ENCODE peak calls at places on chromosomes 4 and X, in nine cellular contexts. N, L, M, J, U, R, W, K and V are unnamed samples.

GRCh38 chrX:150846130-150846529 is 52.3 kb downstream of the CD99L2 start:
- DNase-seq in N (no peak), L (no peak), M (no peak), J (no peak), U (no peak), R (no peak), W (no peak), K (no peak), V (no peak)

GRCh38 chr4:80229128-80229527 is 31.8 kb downstream of the PRDM8 start:
- DNase-seq in N (no peak), L (no peak), M (no peak), J (no peak), U (no peak), R (no peak), W (no peak), K (no peak), V (no peak)

GRCh38 chrX:129738466-129739308 is at the start of gene XPNPEP2:
- DNase-seq in N (no peak), L (peak), M (no peak), J (no peak), U (no peak), R (no peak), W (no peak), K (peak), V (peak)

GRCh38 chr4:26081795-26082498 is 167.9 kb downstream of the SMIM20 start:
- DNase-seq in N (no peak), L (no peak), M (no peak), J (peak), U (no peak), R (no peak), W (no peak), K (no peak), V (peak)

GRCh38 chrX:47751670-47752069 is 85.0 kb upstream of the ZNF81 start:
- DNase-seq in N (peak), L (peak), M (no peak), J (peak), U (no peak), R (peak), W (no peak), K (peak), V (peak)

GRCh38 chrX:124300412-124300811 is 32.0 kb upstream of the TEX13D start:
- DNase-seq in N (no peak), L (no peak), M (no peak), J (no peak), U (no peak), R (no peak), W (no peak), K (no peak), V (no peak)

GRCh38 chr4:168647976-168648375 is 151.1 kb downstream of the PALLD start:
- DNase-seq in N (no peak), L (no peak), M (no peak), J (no peak), U (no peak), R (no peak), W (no peak), K (no peak), V (no peak)

GRCh38 chrX:3548743-3549441 is 164.6 kb downstream of the PRKX start:
- DNase-seq in N (no peak), L (no peak), M (no peak), J (peak), U (no peak), R (no peak), W (no peak), K (no peak), V (peak)

GRCh38 chrX:18676470-18676869 is 4.6 kb upstream of the RS1 start:
- DNase-seq in N (no peak), L (no peak), M (no peak), J (no peak), U (no peak), R (no peak), W (no peak), K (peak), V (peak)

GRCh38 chr4:153537493-153537960 is 71.4 kb downstream of the TMEM131L start:
- DNase-seq in N (no peak), L (no peak), M (no peak), J (no peak), U (no peak), R (no peak), W (no peak), K (no peak), V (no peak)

GRCh38 chr4:153538408-153539057 is 72.4 kb downstream of the TMEM131L start:
- DNase-seq in N (no peak), L (no peak), M (no peak), J (peak), U (no peak), R (no peak), W (no peak), K (no peak), V (peak)

GRCh38 chr4:153541426-153542096 is 75.4 kb downstream of the TMEM131L start:
- DNase-seq in N (no peak), L (no peak), M (no peak), J (peak), U (no peak), R (no peak), W (no peak), K (no peak), V (peak)

GRCh38 chr4:153542131-153542530 is 76.0 kb downstream of the TMEM131L start:
- DNase-seq in N (no peak), L (no peak), M (no peak), J (no peak), U (no peak), R (no peak), W (no peak), K (no peak), V (no peak)

DNA sequence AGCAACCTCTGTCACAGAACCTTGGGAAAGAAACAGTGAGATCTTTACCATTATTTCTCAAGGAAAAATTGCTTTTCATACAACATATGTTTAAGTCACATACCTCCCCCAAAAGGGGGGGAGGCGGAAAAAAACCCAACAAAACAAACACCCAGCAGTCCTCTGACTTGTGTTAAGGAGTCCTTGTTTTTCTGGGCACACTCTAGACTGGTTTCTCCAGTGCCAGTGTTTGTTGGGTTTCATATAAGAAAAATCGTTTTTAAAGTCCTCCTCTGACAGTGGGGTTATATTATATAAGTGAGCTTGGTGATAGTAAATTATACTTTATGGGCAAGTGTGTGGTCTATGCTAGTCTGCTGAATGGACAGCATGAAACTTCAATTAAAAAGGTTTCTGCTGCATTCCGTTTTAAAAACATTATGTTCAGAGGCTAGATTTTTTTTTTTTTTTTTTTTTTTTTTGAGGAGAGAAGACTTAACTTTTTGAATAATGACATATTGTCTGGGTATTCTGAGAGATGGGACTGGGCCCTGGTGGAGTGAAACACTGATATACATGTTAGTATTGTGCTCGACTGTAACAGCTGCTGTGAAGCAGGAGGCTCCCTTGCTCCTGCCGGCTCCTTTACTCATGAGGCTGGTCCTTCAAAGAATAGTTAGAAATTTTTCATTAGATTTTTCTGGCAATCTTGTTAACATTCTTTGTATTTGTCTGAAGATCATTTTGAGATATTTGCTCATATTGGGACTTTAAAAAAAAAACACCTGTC is 73.1 kb downstream of the TMEM131L start:
- DNase-seq in N (no peak), L (no peak), M (no peak), J (no peak), U (no peak), R (no peak), W (no peak), K (no peak), V (no peak)
- H3K4me3 ChIP-seq in N (no peak), L (no peak), M (peak), J (no peak), U (no peak), R (peak), W (no peak), K (no peak), V (peak)

GRCh38 chrX:86806786-86807185 is 658.5 kb downstream of the DACH2 start:
- DNase-seq in N (no peak), L (no peak), M (no peak), J (peak), U (no peak), R (no peak), W (no peak), K (peak), V (no peak)
- TF ChIP-seq CTCF in N (no peak), L (no peak), M (no peak), J (peak), U (peak), R (peak), W (no peak), K (peak), V (peak)

GRCh38 chrX:40004916-40005289 is 92.9 kb downstream of the BCOR start:
- DNase-seq in N (no peak), L (no peak), M (no peak), J (no peak), U (peak), R (no peak), W (no peak), K (peak), V (no peak)
- H3K4me3 ChIP-seq in N (peak), L (peak), M (peak), J (no peak), U (peak), R (no peak), W (peak), K (peak), V (no peak)

GRCh38 chr4:112519689-112520597 is 4.0 kb upstream of the NEUROG2 start:
- DNase-seq in N (no peak), L (no peak), M (no peak), J (no peak), U (no peak), R (no peak), W (no peak), K (peak), V (no peak)
- TF ChIP-seq CTCF in N (no peak), L (no peak), M (no peak), J (no peak), U (no peak), R (no peak), W (no peak), K (peak), V (no peak)

GRCh38 chrX:72271812-72272211 is 5.2 kb downstream of the RPS4X start:
- DNase-seq in N (no peak), L (no peak), M (no peak), J (peak), U (no peak), R (no peak), W (no peak), K (no peak), V (no peak)

GRCh38 chrX:72272868-72273267 is 4.2 kb downstream of the RPS4X start:
- DNase-seq in N (no peak), L (no peak), M (no peak), J (peak), U (no peak), R (no peak), W (no peak), K (no peak), V (no peak)

GRCh38 chrX:72273718-72274117 is 3.3 kb downstream of the RPS4X start:
- DNase-seq in N (no peak), L (no peak), M (no peak), J (no peak), U (no peak), R (no peak), W (no peak), K (no peak), V (no peak)

GRCh38 chrX:72276478-72276953 is 532 bp downstream of the RPS4X start:
- DNase-seq in N (no peak), L (no peak), M (no peak), J (no peak), U (no peak), R (no peak), W (no peak), K (no peak), V (no peak)

GRCh38 chrX:72274526-72274925 is 2.5 kb downstream of the RPS4X start:
- DNase-seq in N (no peak), L (no peak), M (no peak), J (no peak), U (no peak), R (no peak), W (no peak), K (no peak), V (no peak)
- H3K4me3 ChIP-seq in N (peak), L (no peak), M (no peak), J (no peak), U (peak), R (no peak), W (no peak), K (peak), V (peak)

DNA sequence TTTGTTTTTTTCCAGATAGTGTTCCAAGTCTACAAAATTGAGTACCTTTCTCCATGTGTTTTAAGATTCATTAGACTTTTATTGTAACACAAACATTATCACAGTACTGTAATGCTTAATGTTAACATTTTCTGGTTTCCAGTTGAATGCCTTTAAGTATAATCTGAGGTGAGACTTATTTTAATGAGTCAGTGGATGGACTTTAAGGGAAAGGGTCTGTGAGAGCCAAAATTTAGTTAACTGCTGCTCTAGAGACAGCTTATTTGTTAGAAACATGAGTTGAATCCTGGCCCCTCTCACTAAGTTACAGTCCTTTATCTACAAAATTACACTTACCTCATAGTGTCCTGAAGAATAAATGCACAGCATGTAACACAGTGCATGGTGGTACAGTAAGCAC is 66.1 kb downstream of the PGRMC2 start:
- DNase-seq in N (no peak), L (no peak), M (no peak), J (no peak), U (no peak), R (no peak), W (no peak), K (no peak), V (no peak)
- TF ChIP-seq CTCF in N (no peak), L (no peak), M (no peak), J (no peak), U (no peak), R (no peak), W (no peak), K (no peak), V (no peak)

GRCh38 chr4:186037692-186038658 is 31.0 kb upstream of the TLR3 start:
- DNase-seq in N (peak), L (no peak), M (no peak), J (peak), U (no peak), R (no peak), W (no peak), K (peak), V (peak)

GRCh38 chr4:186040316-186040715 is 28.6 kb upstream of the TLR3 start:
- DNase-seq in N (no peak), L (no peak), M (no peak), J (no peak), U (no peak), R (no peak), W (no peak), K (no peak), V (no peak)

GRCh38 chr4:186037182-186037581 is 31.8 kb upstream of the TLR3 start:
- DNase-seq in N (no peak), L (no peak), M (no peak), J (no peak), U (no peak), R (no peak), W (no peak), K (no peak), V (no peak)

DNA sequence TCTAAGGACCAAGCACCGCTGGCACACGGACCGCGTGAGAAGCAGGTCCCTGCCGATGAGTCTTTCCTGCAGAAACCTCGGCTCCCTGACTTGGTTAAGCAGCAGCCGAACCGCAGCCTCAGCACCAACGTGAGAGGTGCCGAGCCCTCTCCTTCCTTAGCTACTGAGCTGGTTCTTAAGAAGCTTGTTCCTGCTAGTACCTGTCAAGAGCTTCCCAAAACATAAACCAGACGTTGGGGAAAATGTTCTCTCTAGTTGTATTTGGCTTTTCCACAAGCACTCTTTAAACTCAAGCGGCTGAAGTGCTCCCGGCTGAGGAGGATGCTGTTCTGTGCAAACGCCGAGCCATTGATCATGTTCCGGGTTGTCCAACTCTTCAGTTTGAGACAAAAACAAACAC is 29.3 kb upstream of the TLR3 start:
- DNase-seq in N (no peak), L (no peak), M (no peak), J (no peak), U (no peak), R (peak), W (no peak), K (no peak), V (no peak)
- H3K4me3 ChIP-seq in N (no peak), L (no peak), M (peak), J (no peak), U (peak), R (no peak), W (no peak), K (no peak), V (no peak)

GRCh38 chr4:77473509-77473908 is 132.1 kb upstream of the CXCL13 start:
- DNase-seq in N (no peak), L (no peak), M (no peak), J (peak), U (no peak), R (no peak), W (no peak), K (peak), V (peak)
- TF ChIP-seq CTCF in N (peak), L (peak), M (no peak), J (peak), U (peak), R (peak), W (no peak), K (peak), V (peak)

DNA sequence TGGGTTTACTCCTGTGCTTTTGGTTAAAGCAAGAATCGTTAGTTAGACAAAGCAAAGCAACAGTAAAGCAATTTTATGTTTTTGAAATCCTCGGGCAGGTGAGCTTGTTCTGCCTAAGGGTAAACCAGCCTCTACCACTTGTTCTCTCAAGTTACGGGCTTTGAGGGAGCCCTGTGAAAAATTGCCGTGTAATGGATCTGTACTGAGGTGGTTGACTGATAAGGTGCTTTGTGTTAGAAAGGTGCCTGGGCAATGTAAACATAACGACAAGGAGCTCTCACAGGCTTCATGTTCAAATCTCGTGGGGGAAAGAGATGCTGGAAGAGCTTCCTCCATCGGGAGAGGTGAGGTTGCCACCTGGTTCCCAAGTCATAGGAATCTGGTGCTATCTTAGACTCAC is 111.8 kb downstream of the TRAPPC11 start:
- DNase-seq in N (no peak), L (no peak), M (no peak), J (no peak), U (no peak), R (no peak), W (no peak), K (no peak), V (no peak)
- H3K4me3 ChIP-seq in N (no peak), L (no peak), M (no peak), J (no peak), U (no peak), R (no peak), W (no peak), K (no peak), V (no peak)